ENCODE peak calls at places on chromosome 2, in ten cellular contexts. One of them, this sample, is unnamed.

GRCh38 chr2:3666613-3666975 is 8.6 kb downstream of the ALLC start:
- DNase-seq in astrocyte: no peak
- DNase-seq in colonic mucosa: peak
- DNase-seq in PC-3: no peak
- DNase-seq in OCI-LY7: no peak
- DNase-seq in fibroblast of the aortic adventitia: no peak
- DNase-seq in Peyer's patch: no peak
- DNase-seq in lower lobe of right lung: no peak
- DNase-seq in neural crest cell: no peak
- DNase-seq in cardiac muscle cell: no peak
- DNase-seq in this sample: no peak

GRCh38 chr2:101341901-101342624 is 33.6 kb upstream of the RNF149 start:
- DNase-seq in astrocyte: peak
- DNase-seq in colonic mucosa: peak
- DNase-seq in PC-3: peak
- DNase-seq in OCI-LY7: peak
- DNase-seq in fibroblast of the aortic adventitia: peak
- DNase-seq in Peyer's patch: peak
- DNase-seq in lower lobe of right lung: peak
- DNase-seq in neural crest cell: peak
- DNase-seq in cardiac muscle cell: peak
- DNase-seq in this sample: peak

GRCh38 chr2:43097650-43098049 is 128.8 kb downstream of the ZFP36L2 start:
- DNase-seq in astrocyte: no peak
- DNase-seq in colonic mucosa: no peak
- DNase-seq in PC-3: no peak
- DNase-seq in OCI-LY7: no peak
- DNase-seq in fibroblast of the aortic adventitia: no peak
- DNase-seq in Peyer's patch: no peak
- DNase-seq in lower lobe of right lung: no peak
- DNase-seq in neural crest cell: no peak
- DNase-seq in cardiac muscle cell: no peak
- DNase-seq in this sample: no peak

GRCh38 chr2:10407432-10407831 is 40.7 kb downstream of the ODC1 start:
- DNase-seq in astrocyte: no peak
- DNase-seq in colonic mucosa: no peak
- DNase-seq in PC-3: no peak
- DNase-seq in OCI-LY7: peak
- DNase-seq in fibroblast of the aortic adventitia: no peak
- DNase-seq in Peyer's patch: no peak
- DNase-seq in lower lobe of right lung: no peak
- DNase-seq in neural crest cell: no peak
- DNase-seq in cardiac muscle cell: no peak
- DNase-seq in this sample: no peak

GRCh38 chr2:1653137-1653789 is 91.1 kb downstream of the PXDN start:
- DNase-seq in astrocyte: peak
- DNase-seq in colonic mucosa: no peak
- DNase-seq in PC-3: peak
- DNase-seq in OCI-LY7: no peak
- DNase-seq in fibroblast of the aortic adventitia: peak
- DNase-seq in Peyer's patch: no peak
- DNase-seq in lower lobe of right lung: peak
- DNase-seq in neural crest cell: no peak
- DNase-seq in cardiac muscle cell: peak
- DNase-seq in this sample: no peak

GRCh38 chr2:191114403-191114886 is 36.3 kb downstream of the STAT4 start:
- DNase-seq in astrocyte: no peak
- DNase-seq in colonic mucosa: no peak
- DNase-seq in PC-3: no peak
- DNase-seq in OCI-LY7: no peak
- DNase-seq in fibroblast of the aortic adventitia: peak
- DNase-seq in Peyer's patch: no peak
- DNase-seq in lower lobe of right lung: no peak
- DNase-seq in neural crest cell: no peak
- DNase-seq in cardiac muscle cell: peak
- DNase-seq in this sample: peak

GRCh38 chr2:148533685-148534084 is 110.9 kb upstream of the EPC2 start:
- DNase-seq in astrocyte: no peak
- DNase-seq in colonic mucosa: no peak
- DNase-seq in PC-3: no peak
- DNase-seq in OCI-LY7: no peak
- DNase-seq in fibroblast of the aortic adventitia: no peak
- DNase-seq in Peyer's patch: no peak
- DNase-seq in lower lobe of right lung: no peak
- DNase-seq in neural crest cell: no peak
- DNase-seq in cardiac muscle cell: no peak
- DNase-seq in this sample: no peak

GRCh38 chr2:241701155-241701404 is 759 bp upstream of the ING5 start:
- DNase-seq in astrocyte: peak
- DNase-seq in colonic mucosa: no peak
- DNase-seq in PC-3: no peak
- DNase-seq in OCI-LY7: peak
- DNase-seq in fibroblast of the aortic adventitia: peak
- DNase-seq in Peyer's patch: no peak
- DNase-seq in lower lobe of right lung: no peak
- DNase-seq in neural crest cell: no peak
- DNase-seq in cardiac muscle cell: no peak
- DNase-seq in this sample: no peak

GRCh38 chr2:111676423-111676822 is 207.6 kb downstream of the ANAPC1 start:
- DNase-seq in astrocyte: peak
- DNase-seq in colonic mucosa: no peak
- DNase-seq in PC-3: no peak
- DNase-seq in OCI-LY7: no peak
- DNase-seq in fibroblast of the aortic adventitia: no peak
- DNase-seq in Peyer's patch: no peak
- DNase-seq in lower lobe of right lung: no peak
- DNase-seq in neural crest cell: no peak
- DNase-seq in cardiac muscle cell: peak
- DNase-seq in this sample: no peak

GRCh38 chr2:216346781-216347180 is 25.5 kb downstream of the MARCHF4 start:
- DNase-seq in astrocyte: no peak
- DNase-seq in colonic mucosa: no peak
- DNase-seq in PC-3: no peak
- DNase-seq in OCI-LY7: no peak
- DNase-seq in fibroblast of the aortic adventitia: no peak
- DNase-seq in Peyer's patch: no peak
- DNase-seq in lower lobe of right lung: no peak
- DNase-seq in neural crest cell: no peak
- DNase-seq in cardiac muscle cell: no peak
- DNase-seq in this sample: no peak

GRCh38 chr2:216351172-216351925 is 20.9 kb downstream of the MARCHF4 start:
- DNase-seq in astrocyte: peak
- DNase-seq in colonic mucosa: no peak
- DNase-seq in PC-3: no peak
- DNase-seq in OCI-LY7: no peak
- DNase-seq in fibroblast of the aortic adventitia: peak
- DNase-seq in Peyer's patch: no peak
- DNase-seq in lower lobe of right lung: no peak
- DNase-seq in neural crest cell: no peak
- DNase-seq in cardiac muscle cell: peak
- DNase-seq in this sample: no peak

GRCh38 chr2:216350214-216350789 is 22.0 kb downstream of the MARCHF4 start:
- DNase-seq in astrocyte: peak
- DNase-seq in colonic mucosa: no peak
- DNase-seq in PC-3: peak
- DNase-seq in OCI-LY7: no peak
- DNase-seq in fibroblast of the aortic adventitia: peak
- DNase-seq in Peyer's patch: no peak
- DNase-seq in lower lobe of right lung: no peak
- DNase-seq in neural crest cell: no peak
- DNase-seq in cardiac muscle cell: no peak
- DNase-seq in this sample: no peak

GRCh38 chr2:216349366-216349765 is 22.9 kb downstream of the MARCHF4 start:
- DNase-seq in astrocyte: no peak
- DNase-seq in colonic mucosa: no peak
- DNase-seq in PC-3: no peak
- DNase-seq in OCI-LY7: no peak
- DNase-seq in fibroblast of the aortic adventitia: no peak
- DNase-seq in Peyer's patch: no peak
- DNase-seq in lower lobe of right lung: no peak
- DNase-seq in neural crest cell: no peak
- DNase-seq in cardiac muscle cell: no peak
- DNase-seq in this sample: no peak

DNA sequence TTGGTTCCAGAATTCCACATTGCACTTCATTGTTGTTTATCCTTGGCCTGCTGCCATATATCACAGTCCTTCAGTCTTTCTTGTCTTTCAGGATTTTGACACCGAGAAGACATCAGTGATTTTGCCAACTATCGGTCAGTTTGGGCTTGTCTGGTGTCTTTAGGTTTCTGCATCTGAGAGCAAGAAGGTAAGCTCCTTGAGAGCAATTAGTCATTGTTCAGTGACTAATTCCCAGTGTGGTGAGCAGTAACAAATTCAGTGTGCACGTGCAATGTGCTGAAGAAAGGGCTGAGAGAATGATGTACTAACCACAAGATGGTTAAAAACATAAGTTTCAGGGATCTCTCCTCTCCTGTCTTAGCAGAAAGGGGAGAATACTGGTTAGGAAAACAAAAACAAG is 23.4 kb downstream of the MARCHF4 start:
- DNase-seq in astrocyte: peak
- DNase-seq in colonic mucosa: no peak
- DNase-seq in PC-3: peak
- DNase-seq in OCI-LY7: no peak
- DNase-seq in fibroblast of the aortic adventitia: peak
- DNase-seq in Peyer's patch: no peak
- DNase-seq in lower lobe of right lung: no peak
- DNase-seq in neural crest cell: no peak
- DNase-seq in cardiac muscle cell: peak
- DNase-seq in this sample: no peak
- TF ChIP-seq CTCF in astrocyte: no peak
- TF ChIP-seq CTCF in colonic mucosa: no peak
- TF ChIP-seq CTCF in PC-3: no peak
- TF ChIP-seq CTCF in OCI-LY7: no peak
- TF ChIP-seq CTCF in fibroblast of the aortic adventitia: no peak
- TF ChIP-seq CTCF in Peyer's patch: no peak
- TF ChIP-seq CTCF in lower lobe of right lung: no peak
- TF ChIP-seq CTCF in neural crest cell: no peak
- TF ChIP-seq CTCF in cardiac muscle cell: no peak
- TF ChIP-seq CTCF in this sample: no peak

GRCh38 chr2:153291718-153292117 is 186.8 kb downstream of the RPRM start:
- DNase-seq in astrocyte: no peak
- DNase-seq in colonic mucosa: no peak
- DNase-seq in PC-3: no peak
- DNase-seq in OCI-LY7: no peak
- DNase-seq in fibroblast of the aortic adventitia: no peak
- DNase-seq in Peyer's patch: no peak
- DNase-seq in lower lobe of right lung: no peak
- DNase-seq in neural crest cell: no peak
- DNase-seq in cardiac muscle cell: no peak
- DNase-seq in this sample: no peak

GRCh38 chr2:153287109-153287801 is 191.3 kb downstream of the RPRM start:
- DNase-seq in astrocyte: no peak
- DNase-seq in colonic mucosa: no peak
- DNase-seq in PC-3: peak
- DNase-seq in OCI-LY7: peak
- DNase-seq in fibroblast of the aortic adventitia: no peak
- DNase-seq in Peyer's patch: no peak
- DNase-seq in lower lobe of right lung: no peak
- DNase-seq in neural crest cell: peak
- DNase-seq in cardiac muscle cell: peak
- DNase-seq in this sample: no peak
- TF ChIP-seq CTCF in astrocyte: no peak
- TF ChIP-seq CTCF in colonic mucosa: peak
- TF ChIP-seq CTCF in PC-3: peak
- TF ChIP-seq CTCF in OCI-LY7: peak
- TF ChIP-seq CTCF in fibroblast of the aortic adventitia: no peak
- TF ChIP-seq CTCF in Peyer's patch: no peak
- TF ChIP-seq CTCF in lower lobe of right lung: no peak
- TF ChIP-seq CTCF in neural crest cell: peak
- TF ChIP-seq CTCF in cardiac muscle cell: peak
- TF ChIP-seq CTCF in this sample: peak

DNA sequence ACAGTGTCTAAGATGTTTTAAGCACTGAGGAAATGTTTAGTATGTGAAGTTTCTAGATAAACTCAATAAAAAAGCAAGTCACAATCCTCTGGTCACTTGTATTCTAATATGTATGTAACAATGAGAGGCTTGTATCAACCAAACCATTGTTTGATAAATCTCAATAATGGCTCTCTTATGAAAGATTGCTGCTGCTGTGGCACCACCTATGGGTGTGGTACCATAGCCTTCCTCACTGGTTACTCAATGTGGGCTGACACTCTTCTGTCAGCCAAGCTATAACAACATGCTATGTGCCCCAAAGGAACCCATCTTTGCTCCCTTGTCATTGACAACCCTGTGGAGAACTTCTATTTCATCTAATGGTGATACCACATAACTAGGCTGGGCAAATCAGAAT is 12.6 kb upstream of the RAB1A start:
- DNase-seq in astrocyte: no peak
- DNase-seq in colonic mucosa: no peak
- DNase-seq in PC-3: peak
- DNase-seq in OCI-LY7: peak
- DNase-seq in fibroblast of the aortic adventitia: no peak
- DNase-seq in Peyer's patch: no peak
- DNase-seq in lower lobe of right lung: no peak
- DNase-seq in neural crest cell: no peak
- DNase-seq in cardiac muscle cell: no peak
- DNase-seq in this sample: no peak
- TF ChIP-seq CTCF in astrocyte: no peak
- TF ChIP-seq CTCF in colonic mucosa: peak
- TF ChIP-seq CTCF in PC-3: peak
- TF ChIP-seq CTCF in OCI-LY7: peak
- TF ChIP-seq CTCF in fibroblast of the aortic adventitia: peak
- TF ChIP-seq CTCF in Peyer's patch: peak
- TF ChIP-seq CTCF in lower lobe of right lung: peak
- TF ChIP-seq CTCF in neural crest cell: no peak
- TF ChIP-seq CTCF in cardiac muscle cell: peak
- TF ChIP-seq CTCF in this sample: peak

GRCh38 chr2:126480033-126480432 is 175.9 kb upstream of the GYPC start:
- DNase-seq in astrocyte: no peak
- DNase-seq in colonic mucosa: no peak
- DNase-seq in PC-3: no peak
- DNase-seq in OCI-LY7: no peak
- DNase-seq in fibroblast of the aortic adventitia: no peak
- DNase-seq in Peyer's patch: no peak
- DNase-seq in lower lobe of right lung: no peak
- DNase-seq in neural crest cell: no peak
- DNase-seq in cardiac muscle cell: no peak
- DNase-seq in this sample: no peak

DNA sequence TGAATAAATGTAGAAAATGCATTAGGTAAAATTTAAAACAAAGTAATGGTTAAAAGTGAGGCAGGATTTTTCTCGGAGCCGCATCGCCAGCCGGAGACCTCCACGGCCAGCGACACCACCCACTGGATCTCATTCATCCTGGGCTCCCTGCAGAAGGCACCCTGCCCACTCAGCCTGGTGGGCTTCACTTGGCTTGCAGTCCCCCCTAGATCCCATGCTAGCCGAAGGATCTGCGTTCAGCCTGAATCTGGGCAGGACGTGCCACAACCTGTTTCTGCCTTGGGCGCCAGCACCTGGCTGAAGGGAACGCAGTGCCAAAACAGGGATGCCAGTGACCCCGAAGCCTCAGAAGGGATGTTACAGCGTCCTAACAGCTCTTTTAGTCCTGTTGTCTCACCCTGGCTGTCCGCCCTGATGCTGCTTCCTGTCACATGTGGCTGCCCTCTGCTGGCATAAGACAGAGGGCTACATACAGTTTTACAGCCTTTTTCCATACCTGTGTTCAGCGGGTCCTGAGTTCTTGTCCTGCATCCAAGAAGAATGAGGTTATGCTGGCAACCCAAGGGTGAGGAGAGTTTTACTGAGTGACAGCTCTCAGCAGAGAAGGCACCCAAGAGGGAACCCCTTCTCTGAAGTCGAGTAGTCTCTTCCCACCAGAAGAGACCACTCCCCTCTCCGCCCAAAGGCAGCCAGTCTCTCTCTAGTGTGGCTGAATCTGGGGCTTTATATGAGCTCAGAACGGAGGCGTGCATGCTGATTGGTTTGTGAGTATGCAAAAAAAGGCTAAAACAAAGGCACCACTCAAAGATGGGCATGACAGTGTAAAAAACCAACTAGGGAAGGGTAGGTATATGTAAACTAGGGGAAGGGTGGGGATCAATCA is 173.1 kb upstream of the GYPC start:
- DNase-seq in astrocyte: no peak
- DNase-seq in colonic mucosa: no peak
- DNase-seq in PC-3: peak
- DNase-seq in OCI-LY7: peak
- DNase-seq in fibroblast of the aortic adventitia: no peak
- DNase-seq in Peyer's patch: no peak
- DNase-seq in lower lobe of right lung: no peak
- DNase-seq in neural crest cell: no peak
- DNase-seq in cardiac muscle cell: peak
- DNase-seq in this sample: peak
- TF ChIP-seq CTCF in astrocyte: no peak
- TF ChIP-seq CTCF in colonic mucosa: no peak
- TF ChIP-seq CTCF in PC-3: no peak
- TF ChIP-seq CTCF in OCI-LY7: peak
- TF ChIP-seq CTCF in fibroblast of the aortic adventitia: no peak
- TF ChIP-seq CTCF in Peyer's patch: peak
- TF ChIP-seq CTCF in lower lobe of right lung: no peak
- TF ChIP-seq CTCF in neural crest cell: peak
- TF ChIP-seq CTCF in cardiac muscle cell: no peak
- TF ChIP-seq CTCF in this sample: no peak

This sample was measured in GM10248.